ENCODE peak calls at places on chromosomes 16 and 17, in five cellular contexts. B is uterus, L is Peyer's patch, V is HCT116, O is ovary. I is an unnamed sample. For H3K4me1, the result is how much of the 10 kb centered on the place peaks cover.

GRCh38 chr16:9092963-9093477 is 1.6 kb downstream of the HAPSTR1 start:
- DNase-seq in L (peak), B (peak), O (peak), V (no peak), I (peak)

GRCh38 chr17:30586818-30587595 is 109.8 kb downstream of the GOSR1 start:
- DNase-seq in O (no peak), B (no peak), V (no peak), L (no peak), I (peak)

GRCh38 chr17:75394332-75394918 is 11.1 kb downstream of the GRB2 start:
- DNase-seq in L (no peak), O (no peak), B (no peak), V (no peak), I (no peak)

GRCh38 chr17:309361-309888 is 43.2 kb downstream of the RPH3AL start:
- DNase-seq in V (no peak), O (peak), B (no peak), L (no peak), I (peak)

GRCh38 chr17:9520649-9521435 is 54.8 kb downstream of the STX8 start:
- DNase-seq in V (no peak), B (no peak), L (no peak), O (no peak), I (no peak)

GRCh38 chr16:85448557-85449194 is 164.4 kb upstream of the GSE1 start:
- DNase-seq in V (no peak), B (peak), O (no peak), L (peak), I (no peak)

GRCh38 chr17:250487-251300 is 69.2 kb upstream of the DOC2B start:
- DNase-seq in V (no peak), L (no peak), O (peak), B (peak), I (no peak)

GRCh38 chr16:5024632-5025031 is 9.1 kb downstream of the NAGPA start:
- DNase-seq in L (no peak), B (no peak), O (no peak), V (peak), I (no peak)

GRCh38 chr17:75036643-75037268 is 10.0 kb downstream of the ATP5PD start:
- DNase-seq in V (peak), L (peak), O (peak), B (peak), I (peak)

GRCh38 chr16:77273815-77274214 is 74.6 kb downstream of the SYCE1L start:
- DNase-seq in B (no peak), L (no peak), V (no peak), O (no peak), I (no peak)

GRCh38 chr17:59840329-59840907 is 52.3 kb downstream of the TUBD1 start:
- DNase-seq in V (no peak), L (no peak), B (no peak), O (no peak), I (no peak)

GRCh38 chr16:59540621-59541020 is 806.5 kb upstream of the GOT2 start:
- DNase-seq in L (no peak), O (no peak), V (no peak), B (no peak), I (no peak)

DNA sequence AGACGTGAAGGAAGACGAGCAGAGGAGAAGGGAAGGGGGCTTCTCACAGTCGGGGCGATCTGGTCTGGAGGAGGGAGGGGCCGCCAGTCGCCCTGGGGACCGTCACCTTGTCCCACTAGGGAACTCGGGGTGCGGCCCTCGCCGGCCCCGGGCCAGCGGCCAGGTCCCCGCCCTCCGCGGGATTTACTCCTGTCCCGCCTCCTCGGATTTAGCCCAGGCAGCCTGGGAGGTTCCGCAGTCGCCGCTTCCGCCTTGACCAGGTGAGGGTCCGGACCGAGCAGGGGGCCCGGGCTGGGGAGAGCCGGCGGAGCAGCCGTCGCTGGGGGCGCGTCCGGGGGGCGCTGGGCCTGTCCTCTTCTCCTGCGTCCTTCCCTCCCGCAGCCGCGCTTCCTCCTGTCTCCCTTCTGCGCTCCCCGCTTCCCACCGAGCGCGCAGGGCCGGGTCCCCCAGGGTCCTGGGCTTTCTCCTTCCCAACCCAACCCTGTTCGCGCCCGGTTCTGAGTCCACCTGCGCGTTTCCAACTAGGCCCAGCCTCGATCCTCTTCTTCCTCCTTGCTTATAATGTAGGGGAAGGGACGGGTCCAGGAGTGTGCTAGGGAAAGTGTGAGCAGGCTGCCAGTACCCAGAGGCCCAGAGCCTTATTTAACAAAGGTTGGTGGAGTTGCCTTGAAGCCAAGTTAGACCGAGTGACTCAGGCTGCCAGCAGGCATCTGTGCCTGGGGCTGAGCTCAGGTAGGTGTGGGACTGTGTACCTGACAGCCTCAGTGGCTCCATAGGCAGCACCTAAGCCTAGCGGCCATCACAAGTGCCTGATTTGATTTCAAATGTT is at the start of gene TNK1:
- DNase-seq in L (no peak), O (peak), V (no peak), B (peak), I (no peak)
- TF ChIP-seq POLR2A in L (peak), O (peak), V (peak), B (no peak), I (no peak)

GRCh38 chr17:33273743-33274410 is 19.2 kb downstream of the ASIC2 start:
- DNase-seq in V (no peak), O (no peak), B (no peak), L (no peak), I (no peak)
- H3K4me1 ChIP-seq in V (under half), O (under half), B (under half), L (under half), I (under half)

GRCh38 chr16:29995911-29996772 is at the start of gene INO80E:
- DNase-seq in V (peak), O (peak), B (peak), L (peak), I (peak)
- TF ChIP-seq POLR2A in V (peak), O (peak), B (no peak), L (peak), I (no peak)

GRCh38 chr16:88927010-88927409 is 50.0 kb downstream of the CBFA2T3 start:
- DNase-seq in V (peak), L (no peak), B (no peak), O (no peak), I (peak)
- H3K4me1 ChIP-seq in V (under half), L (under half), B (under half), O (under half), I (under half)

DNA sequence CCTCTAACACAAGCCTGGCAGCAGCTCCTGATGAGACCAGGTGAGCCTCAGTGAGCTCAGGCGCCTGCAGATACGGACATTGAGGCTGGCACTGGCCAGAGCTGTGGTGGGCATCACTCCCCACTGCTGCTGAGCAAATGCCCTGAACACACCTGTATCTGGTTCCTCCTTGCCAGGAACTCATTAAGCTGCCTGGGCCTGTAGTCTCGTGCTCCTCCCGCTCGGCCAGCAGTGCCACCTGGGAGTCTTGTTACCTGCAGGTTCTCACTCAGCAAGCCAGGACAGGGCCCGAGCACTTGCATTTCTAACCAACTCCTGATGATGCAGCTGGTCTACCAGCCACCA is 13.3 kb downstream of the EIF4A3 start:
- DNase-seq in V (no peak), O (no peak), B (no peak), L (no peak), I (no peak)
- TF ChIP-seq POLR2A in V (no peak), O (no peak), B (no peak), L (no peak), I (no peak)

GRCh38 chr17:28049071-28049470 is 6.6 kb downstream of the NLK start:
- DNase-seq in L (no peak), O (no peak), B (no peak), V (no peak), I (no peak)

GRCh38 chr17:28046034-28046825 is 3.8 kb downstream of the NLK start:
- DNase-seq in L (no peak), B (no peak), O (no peak), V (no peak), I (no peak)

GRCh38 chr17:28043296-28043695 is 819 bp downstream of the NLK start:
- DNase-seq in L (no peak), B (no peak), O (no peak), V (no peak), I (no peak)

GRCh38 chr17:28045304-28045703 is 2.8 kb downstream of the NLK start:
- DNase-seq in L (no peak), O (no peak), V (no peak), B (no peak), I (no peak)

GRCh38 chr17:28047806-28048205 is 5.3 kb downstream of the NLK start:
- DNase-seq in O (no peak), B (no peak), V (no peak), L (no peak), I (no peak)
- H3K4me1 ChIP-seq in O (under half), B (under half), V (under half), L (under half), I (half or more)

GRCh38 chr16:68000024-68000423 is 740 bp upstream of the DPEP2 start:
- DNase-seq in B (no peak), O (no peak), L (no peak), V (no peak), I (no peak)
- TF ChIP-seq POLR2A in B (no peak), O (no peak), L (no peak), V (no peak), I (no peak)

GRCh38 chr17:77322534-77323412 is 182.0 kb downstream of the SEC14L1 start:
- DNase-seq in B (peak), L (peak), O (peak), V (peak), I (peak)
- H3K4me1 ChIP-seq in B (under half), L (under half), O (under half), V (half or more), I (under half)

DNA sequence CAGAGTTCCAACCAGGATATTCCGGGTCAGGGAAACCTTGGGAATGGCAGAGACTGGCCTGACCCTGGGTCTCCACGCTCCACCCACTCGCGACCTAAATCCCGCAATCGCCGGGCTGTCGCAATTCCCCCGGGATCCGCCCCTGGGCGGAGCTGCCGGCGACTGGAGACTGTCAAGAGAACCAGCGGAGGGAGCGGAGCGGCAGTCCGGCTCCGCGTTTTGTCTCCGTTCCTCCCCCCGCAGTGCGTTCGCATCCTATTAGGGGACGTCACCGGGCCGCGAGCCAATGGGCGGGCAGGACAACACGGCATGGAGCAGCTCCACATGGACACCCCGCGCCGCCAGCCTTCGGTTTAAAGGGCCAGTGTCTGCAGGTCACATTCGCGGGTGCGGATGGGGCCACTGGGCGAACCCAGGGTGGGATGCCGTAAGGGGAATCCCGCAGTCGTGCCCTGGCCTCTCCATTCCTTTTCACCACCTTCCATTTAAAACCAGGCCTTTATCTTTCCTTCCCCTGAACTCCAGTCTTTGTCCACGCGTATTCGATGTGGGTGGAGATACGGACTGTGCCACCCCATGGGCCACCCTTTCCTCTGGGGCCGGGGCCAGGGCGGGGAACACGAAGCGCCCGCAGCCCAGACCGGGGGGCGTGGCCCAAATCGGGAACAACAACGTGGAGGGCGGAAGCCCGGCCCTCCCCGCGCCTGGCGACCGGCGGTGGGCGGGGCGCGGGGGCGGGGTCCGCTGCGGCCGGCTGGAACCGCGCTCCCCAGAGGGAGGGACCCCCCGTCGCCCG is 764 bp upstream of the MNT start:
- DNase-seq in L (peak), B (peak), V (peak), O (peak), I (peak)
- TF ChIP-seq POLR2A in L (no peak), B (no peak), V (no peak), O (peak), I (no peak)

I was measured in adrenal gland.